ENCODE peak calls at places on chromosomes 13 and 19, in five cellular contexts. J is AG08396; D is stimulated activated CD8-positive, alpha-beta memory T cell treated with anti-CD3 and anti-CD28 coated beads, Interleukin-4, amount 100 ng/mL, for 48 hours; Q is retinal pigment epithelial cell; X is NCI-H69. V is an unnamed sample.
A peak's percentile ranks its signal among the peaks of the same experiment; 100 is the strongest.

GRCh38 chr13:90757127-90757680 is 590.3 kb upstream of the MIR17HG start:
- DNase-seq in J (no peak), D (no peak), Q (peak; percentile 28), X (peak; percentile 64), V (no peak)

GRCh38 chr19:27745978-27746542 is 1466.9 kb downstream of the UQCRFS1 start:
- DNase-seq in J (no peak), D (no peak), Q (no peak), X (no peak), V (no peak)

GRCh38 chr19:6803036-6803404 is 30.5 kb downstream of the VAV1 start:
- DNase-seq in J (no peak), D (no peak), Q (no peak), X (no peak), V (no peak)

GRCh38 chr13:109938255-109938936 is 152.0 kb upstream of the IRS2 start:
- DNase-seq in J (no peak), D (no peak), Q (peak; percentile 85), X (no peak), V (no peak)

GRCh38 chr13:98364648-98365047 is 187.6 kb upstream of the RNF113B start:
- DNase-seq in J (no peak), D (no peak), Q (no peak), X (peak; percentile 38), V (no peak)

GRCh38 chr19:2070436-2070827 is 19.4 kb upstream of the MKNK2 start:
- DNase-seq in J (no peak), D (no peak), Q (no peak), X (no peak), V (no peak)

GRCh38 chr19:14391156-14391821 is 10.0 kb downstream of the ADGRE5 start:
- DNase-seq in J (no peak), D (no peak), Q (no peak), X (no peak), V (no peak)

GRCh38 chr19:40139533-40140287 is 49.0 kb upstream of the ZNF780A start:
- DNase-seq in J (peak; percentile 53), D (no peak), Q (peak; percentile 4), X (peak; percentile 62), V (peak; percentile 29)

GRCh38 chr13:20843177-20843576 is 59.4 kb downstream of the XPO4 start:
- DNase-seq in J (no peak), D (no peak), Q (no peak), X (no peak), V (no peak)

GRCh38 chr13:75180805-75181455 is 301.0 kb downstream of the TBC1D4 start:
- DNase-seq in J (no peak), D (no peak), Q (no peak), X (no peak), V (no peak)

GRCh38 chr19:52190679-52191293 is 934 bp downstream of the PPP2R1A start:
- DNase-seq in J (peak; percentile 7), D (peak; percentile 39), Q (no peak), X (peak; percentile 57), V (peak; percentile 36)

GRCh38 chr13:22926176-22927007 is 254.4 kb upstream of the SGCG start:
- DNase-seq in J (peak; percentile 33), D (no peak), Q (no peak), X (no peak), V (peak; percentile 76)

GRCh38 chr13:100566543-100566942 is 22.0 kb downstream of the GGACT start:
- DNase-seq in J (no peak), D (no peak), Q (no peak), X (no peak), V (no peak)

GRCh38 chr19:57888494-57889231 is at the start of gene ZNF814:
- DNase-seq in J (peak; percentile 59), D (peak; percentile 88), Q (peak; percentile 59), X (peak; percentile 3), V (peak; percentile 94)

GRCh38 chr13:113745059-113745458 is 14.0 kb upstream of the TMEM255B start:
- DNase-seq in J (no peak), D (no peak), Q (no peak), X (no peak), V (no peak)

GRCh38 chr13:93714171-93714570 is 487.6 kb downstream of the GPC6 start:
- DNase-seq in J (no peak), D (no peak), Q (no peak), X (no peak), V (no peak)

GRCh38 chr13:109939838-109940237 is 153.5 kb upstream of the IRS2 start:
- DNase-seq in J (no peak), D (no peak), Q (no peak), X (no peak), V (no peak)

GRCh38 chr13:96551540-96551939 is 442.7 kb downstream of the OXGR1 start:
- DNase-seq in J (no peak), D (no peak), Q (no peak), X (peak; percentile 26), V (no peak)

GRCh38 chr13:29791997-29792775 is 58.2 kb downstream of the UBL3 start:
- DNase-seq in J (no peak), D (no peak), Q (no peak), X (no peak), V (no peak)

GRCh38 chr13:74705438-74705837 is 571.2 kb upstream of the KLF12 start:
- DNase-seq in J (no peak), D (no peak), Q (no peak), X (no peak), V (no peak)